ENCODE peak calls at places on chromosomes 7 and 10, in four cellular contexts. O is NB4, D is sigmoid colon, R is vagina. Y is an unnamed sample.

GRCh38 chr7:151381333-151382078 is 28.3 kb downstream of the WDR86 start:
- DNase-seq in O (no peak), D (no peak), R (no peak), Y (no peak)

GRCh38 chr7:66597472-66597871 is 31.2 kb upstream of the KCTD7 start:
- DNase-seq in O (no peak), D (no peak), R (no peak), Y (no peak)

GRCh38 chr7:137772748-137773147 is 74.0 kb downstream of the DGKI start:
- DNase-seq in O (peak; percentile 52), D (no peak), R (no peak), Y (no peak)

GRCh38 chr7:100122067-100122466 is 2.6 kb downstream of the CNPY4 start:
- DNase-seq in O (no peak), D (no peak), R (no peak), Y (no peak)

GRCh38 chr7:129557686-129558481 is 53.6 kb upstream of the NRF1 start:
- DNase-seq in O (no peak), D (no peak), R (no peak), Y (no peak)

GRCh38 chr7:48111596-48111995 is 22.5 kb downstream of the UPP1 start:
- DNase-seq in O (no peak), D (no peak), R (no peak), Y (no peak)

GRCh38 chr7:40200791-40201190 is 66.0 kb downstream of the SUGCT start:
- DNase-seq in O (no peak), D (no peak), R (no peak), Y (no peak)

GRCh38 chr10:86872757-86873156 is 84.7 kb downstream of the MMRN2 start:
- DNase-seq in O (no peak), D (no peak), R (no peak), Y (no peak)

GRCh38 chr10:126063353-126063791 is 167.0 kb downstream of the FANK1 start:
- DNase-seq in O (no peak), D (no peak), R (no peak), Y (peak; percentile 44)

GRCh38 chr7:139771001-139771956 is 6.5 kb downstream of the HIPK2 start:
- DNase-seq in O (peak; percentile 93), D (no peak), R (no peak), Y (no peak)

GRCh38 chr7:22594020-22594419 is 94.0 kb upstream of the STEAP1B start:
- DNase-seq in O (no peak), D (no peak), R (no peak), Y (no peak)

GRCh38 chr7:85070967-85071628 is 115.8 kb downstream of the SEMA3D start:
- DNase-seq in O (no peak), D (no peak), R (no peak), Y (no peak)

GRCh38 chr10:16436758-16437539 is at the start of gene PTER:
- DNase-seq in O (peak; percentile 94), D (peak; percentile 97), R (peak; percentile 99), Y (peak; percentile 87)

GRCh38 chr7:120304674-120305073 is 31.7 kb downstream of the KCND2 start:
- DNase-seq in O (no peak), D (no peak), R (no peak), Y (no peak)

GRCh38 chr10:79490400-79491081 is 21.8 kb upstream of the EIF5AL1 start:
- DNase-seq in O (no peak), D (peak; percentile 90), R (no peak), Y (peak; percentile 35)

GRCh38 chr10:66244953-66245352 is 680.9 kb upstream of the LRRTM3 start:
- DNase-seq in O (no peak), D (no peak), R (no peak), Y (no peak)

GRCh38 chr7:143305423-143306070 is 10.4 kb upstream of the CLCN1 start:
- DNase-seq in O (peak; percentile 80), D (no peak), R (no peak), Y (peak; percentile 84)

GRCh38 chr7:30348083-30348560 is 63.7 kb downstream of the ZNRF2 start:
- DNase-seq in O (peak; percentile 93), D (no peak), R (no peak), Y (no peak)

GRCh38 chr10:132270256-132270655 is 37.5 kb downstream of the STK32C start:
- DNase-seq in O (no peak), D (no peak), R (no peak), Y (peak; percentile 15)

GRCh38 chr7:42982604-42983115 is 50.5 kb downstream of the MRPL32 start:
- DNase-seq in O (no peak), D (no peak), R (no peak), Y (no peak)

GRCh38 chr7:79436378-79436777 is 17.1 kb downstream of the MAGI2 start:
- DNase-seq in O (no peak), D (no peak), R (no peak), Y (no peak)

GRCh38 chr10:109018892-109019507 is 904.3 kb downstream of the XPNPEP1 start:
- DNase-seq in O (peak; percentile 16), D (no peak), R (no peak), Y (no peak)

GRCh38 chr7:95863-96260 is 96.5 kb upstream of the FAM20C start:
- DNase-seq in O (no peak), D (no peak), R (no peak), Y (no peak)

GRCh38 chr7:608954-609711 is 89.5 kb upstream of the PDGFA start:
- DNase-seq in O (no peak), D (no peak), R (no peak), Y (peak; percentile 10)

GRCh38 chr10:109919224-109919623 is 4.1 kb downstream of the XPNPEP1 start:
- DNase-seq in O (no peak), D (no peak), R (no peak), Y (no peak)

GRCh38 chr7:70693300-70693689 is 438.6 kb upstream of the GALNT17 start:
- DNase-seq in O (no peak), D (no peak), R (no peak), Y (no peak)

GRCh38 chr7:70694909-70695803 is 436.8 kb upstream of the GALNT17 start:
- DNase-seq in O (peak; percentile 45), D (no peak), R (no peak), Y (peak; percentile 49)

GRCh38 chr7:70694357-70694908 is 437.5 kb upstream of the GALNT17 start:
- DNase-seq in O (peak; percentile 67), D (no peak), R (no peak), Y (peak; percentile 66)

GRCh38 chr7:70695804-70696104 is 436.2 kb upstream of the GALNT17 start:
- DNase-seq in O (peak; percentile 34), D (no peak), R (no peak), Y (no peak)

DNA sequence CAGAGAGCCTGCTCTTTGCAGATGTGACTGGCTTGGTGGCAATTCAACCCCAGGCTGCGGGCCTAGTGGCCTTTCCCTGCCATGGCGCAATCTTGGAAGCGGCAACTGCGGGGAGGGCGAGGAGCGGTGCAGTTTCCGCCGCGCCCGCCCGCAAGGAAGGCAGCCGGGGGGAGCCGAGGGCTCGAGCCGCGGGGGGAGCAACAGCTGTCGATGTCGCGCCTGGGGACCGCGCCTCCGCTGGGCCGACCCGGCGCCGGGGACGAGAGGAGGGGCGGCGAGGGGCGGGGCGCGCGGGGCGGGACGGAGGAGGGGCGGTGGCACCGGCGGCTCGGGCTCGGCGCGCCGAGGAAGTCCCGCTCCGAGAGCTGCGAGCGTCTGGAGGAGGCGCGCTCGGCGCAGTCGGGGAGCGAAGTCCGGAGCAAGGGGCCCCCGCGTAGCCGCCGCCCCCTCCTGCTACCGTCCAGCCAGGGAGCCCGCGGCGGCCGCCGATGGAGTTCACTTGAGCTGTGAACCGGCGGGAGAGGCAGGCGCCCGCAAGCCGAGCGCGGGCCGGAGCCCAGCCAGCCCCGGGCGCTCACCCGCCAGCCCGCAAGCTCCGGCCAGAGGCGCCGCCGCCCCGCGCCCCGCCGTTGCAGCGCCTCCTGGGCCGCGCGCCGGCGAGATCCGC is 438.1 kb upstream of the GALNT17 start:
- DNase-seq in O (peak; percentile 81), D (peak; percentile 77), R (no peak), Y (peak; percentile 81)
- TF ChIP-seq CTCF in O (no peak), D (peak; percentile 14), R (no peak), Y (peak; percentile 19)

DNA sequence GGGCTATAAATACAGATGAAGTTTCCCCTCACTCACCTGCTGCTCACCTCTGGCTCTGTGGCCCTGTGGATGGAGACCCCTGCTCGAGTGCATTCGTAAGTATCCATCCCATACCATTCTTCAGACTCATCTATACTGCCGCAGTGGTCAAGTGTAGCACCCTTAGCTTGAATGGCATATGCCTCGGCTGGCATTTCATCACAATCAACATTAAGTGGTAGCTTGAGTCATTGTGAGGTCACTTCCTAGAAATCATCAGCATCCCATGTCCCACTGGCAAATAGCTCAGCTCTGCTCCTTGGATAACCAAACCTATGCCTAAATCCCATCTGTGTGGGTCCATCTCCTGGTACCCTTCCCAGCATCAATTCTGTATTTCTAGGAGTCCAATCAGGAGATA is 38.2 kb downstream of the MDH2 start:
- DNase-seq in O (no peak), D (no peak), R (no peak), Y (no peak)
- TF ChIP-seq CTCF in O (no peak), D (no peak), R (no peak), Y (no peak)

DNA sequence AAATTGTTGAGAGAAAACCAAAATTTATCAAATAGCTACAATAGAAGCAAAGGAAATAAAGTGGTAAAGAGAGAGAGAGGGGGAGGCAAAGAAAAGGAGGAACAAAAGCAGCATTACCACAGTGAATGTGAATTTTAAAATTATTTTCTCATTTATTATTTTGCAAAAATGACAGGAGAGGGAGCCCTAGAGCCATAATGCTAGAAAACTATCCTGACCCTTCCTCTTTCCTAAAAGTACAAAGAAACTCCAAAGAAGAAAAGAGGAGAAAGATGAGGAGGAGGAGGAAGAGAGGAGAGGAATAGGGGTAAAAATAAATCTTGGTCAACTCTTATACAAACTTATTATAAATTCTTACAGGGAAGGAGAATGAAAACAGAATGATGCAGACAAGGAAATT is 921.5 kb downstream of the NRG3 start:
- DNase-seq in O (peak; percentile 21), D (no peak), R (no peak), Y (no peak)
- TF ChIP-seq CTCF in O (peak; percentile 22), D (no peak), R (no peak), Y (peak; percentile 49)

GRCh38 chr7:128425851-128426250 is 16.1 kb upstream of the IMPDH1 start:
- DNase-seq in O (peak; percentile 82), D (peak; percentile 82), R (no peak), Y (peak; percentile 83)

GRCh38 chr7:128431221-128431620 is 21.4 kb upstream of the IMPDH1 start:
- DNase-seq in O (no peak), D (no peak), R (no peak), Y (no peak)

GRCh38 chr7:128427289-128427891 is 17.6 kb upstream of the IMPDH1 start:
- DNase-seq in O (peak; percentile 79), D (no peak), R (no peak), Y (peak; percentile 31)

GRCh38 chr7:128431754-128432153 is 22.0 kb upstream of the IMPDH1 start:
- DNase-seq in O (no peak), D (no peak), R (no peak), Y (no peak)

GRCh38 chr7:128430207-128430606 is 20.4 kb upstream of the IMPDH1 start:
- DNase-seq in O (no peak), D (no peak), R (no peak), Y (no peak)
- TF ChIP-seq CTCF in O (no peak), D (no peak), R (no peak), Y (no peak)

Y was measured in glutamatergic neuron.